ENCODE peak calls at places on chromosomes 5 and 9, in nine cellular contexts. One of them, this sample, is unnamed.

GRCh38 chr5:143355710-143356109 is 47.8 kb downstream of the NR3C1 start:
- DNase-seq in dermis blood vessel endothelial cell: peak; percentile 97
- DNase-seq in activated gamma-delta T cell treated with Interleukin-2 at 50 U/mL for 16 hours: peak; percentile 65
- DNase-seq in fibroblast of lung: peak; percentile 93
- DNase-seq in HS-5: peak; percentile 85
- DNase-seq in ovary: peak; percentile 33
- DNase-seq in stimulated activated CD8-positive, alpha-beta memory T cell treated with anti-CD3 and anti-CD28 coated beads, Interleukin-4, amount 100 ng/mL, for 24 hours: peak; percentile 14
- DNase-seq in prostate gland: peak; percentile 13
- DNase-seq in activated T-helper 1 cell treated with anti-CD3 and anti-CD28 coated beads, Interleukin-2, amount 50 U/mL, for 16 hours: peak; percentile 26
- DNase-seq in this sample: peak; percentile 69

GRCh38 chr9:35903049-35903448 is 3.0 kb upstream of the HRCT1 start:
- DNase-seq in dermis blood vessel endothelial cell: peak; percentile 84
- DNase-seq in activated gamma-delta T cell treated with Interleukin-2 at 50 U/mL for 16 hours: peak; percentile 23
- DNase-seq in fibroblast of lung: peak; percentile 54
- DNase-seq in HS-5: no peak
- DNase-seq in ovary: no peak
- DNase-seq in stimulated activated CD8-positive, alpha-beta memory T cell treated with anti-CD3 and anti-CD28 coated beads, Interleukin-4, amount 100 ng/mL, for 24 hours: no peak
- DNase-seq in prostate gland: peak; percentile 59
- DNase-seq in activated T-helper 1 cell treated with anti-CD3 and anti-CD28 coated beads, Interleukin-2, amount 50 U/mL, for 16 hours: no peak
- DNase-seq in this sample: no peak

GRCh38 chr5:78320461-78320860 is 26.0 kb upstream of the AP3B1 start:
- DNase-seq in dermis blood vessel endothelial cell: peak; percentile 64
- DNase-seq in activated gamma-delta T cell treated with Interleukin-2 at 50 U/mL for 16 hours: no peak
- DNase-seq in fibroblast of lung: peak; percentile 42
- DNase-seq in HS-5: peak; percentile 13
- DNase-seq in ovary: no peak
- DNase-seq in stimulated activated CD8-positive, alpha-beta memory T cell treated with anti-CD3 and anti-CD28 coated beads, Interleukin-4, amount 100 ng/mL, for 24 hours: no peak
- DNase-seq in prostate gland: no peak
- DNase-seq in activated T-helper 1 cell treated with anti-CD3 and anti-CD28 coated beads, Interleukin-2, amount 50 U/mL, for 16 hours: no peak
- DNase-seq in this sample: peak; percentile 13

GRCh38 chr5:55600536-55601208 is 65.9 kb upstream of the PLPP1 start:
- DNase-seq in dermis blood vessel endothelial cell: peak; percentile 67
- DNase-seq in activated gamma-delta T cell treated with Interleukin-2 at 50 U/mL for 16 hours: no peak
- DNase-seq in fibroblast of lung: peak; percentile 92
- DNase-seq in HS-5: no peak
- DNase-seq in ovary: no peak
- DNase-seq in stimulated activated CD8-positive, alpha-beta memory T cell treated with anti-CD3 and anti-CD28 coated beads, Interleukin-4, amount 100 ng/mL, for 24 hours: no peak
- DNase-seq in prostate gland: peak; percentile 59
- DNase-seq in activated T-helper 1 cell treated with anti-CD3 and anti-CD28 coated beads, Interleukin-2, amount 50 U/mL, for 16 hours: no peak
- DNase-seq in this sample: no peak

GRCh38 chr5:177494356-177495195 is 2.8 kb downstream of the PDLIM7 start:
- DNase-seq in dermis blood vessel endothelial cell: peak; percentile 91
- DNase-seq in activated gamma-delta T cell treated with Interleukin-2 at 50 U/mL for 16 hours: no peak
- DNase-seq in fibroblast of lung: peak; percentile 94
- DNase-seq in HS-5: peak; percentile 82
- DNase-seq in ovary: peak; percentile 81
- DNase-seq in stimulated activated CD8-positive, alpha-beta memory T cell treated with anti-CD3 and anti-CD28 coated beads, Interleukin-4, amount 100 ng/mL, for 24 hours: no peak
- DNase-seq in prostate gland: no peak
- DNase-seq in activated T-helper 1 cell treated with anti-CD3 and anti-CD28 coated beads, Interleukin-2, amount 50 U/mL, for 16 hours: no peak
- DNase-seq in this sample: no peak

GRCh38 chr5:111914957-111915356 is 158.0 kb upstream of the NREP start:
- DNase-seq in dermis blood vessel endothelial cell: no peak
- DNase-seq in activated gamma-delta T cell treated with Interleukin-2 at 50 U/mL for 16 hours: no peak
- DNase-seq in fibroblast of lung: no peak
- DNase-seq in HS-5: no peak
- DNase-seq in ovary: no peak
- DNase-seq in stimulated activated CD8-positive, alpha-beta memory T cell treated with anti-CD3 and anti-CD28 coated beads, Interleukin-4, amount 100 ng/mL, for 24 hours: no peak
- DNase-seq in prostate gland: no peak
- DNase-seq in activated T-helper 1 cell treated with anti-CD3 and anti-CD28 coated beads, Interleukin-2, amount 50 U/mL, for 16 hours: no peak
- DNase-seq in this sample: no peak

GRCh38 chr9:129834489-129835127 is 467 bp downstream of the C9orf78 start:
- DNase-seq in dermis blood vessel endothelial cell: peak; percentile 8
- DNase-seq in activated gamma-delta T cell treated with Interleukin-2 at 50 U/mL for 16 hours: peak; percentile 41
- DNase-seq in fibroblast of lung: no peak
- DNase-seq in HS-5: no peak
- DNase-seq in ovary: no peak
- DNase-seq in stimulated activated CD8-positive, alpha-beta memory T cell treated with anti-CD3 and anti-CD28 coated beads, Interleukin-4, amount 100 ng/mL, for 24 hours: no peak
- DNase-seq in prostate gland: no peak
- DNase-seq in activated T-helper 1 cell treated with anti-CD3 and anti-CD28 coated beads, Interleukin-2, amount 50 U/mL, for 16 hours: no peak
- DNase-seq in this sample: no peak

GRCh38 chr5:142459209-142459608 is 134.4 kb upstream of the SPRY4 start:
- DNase-seq in dermis blood vessel endothelial cell: no peak
- DNase-seq in activated gamma-delta T cell treated with Interleukin-2 at 50 U/mL for 16 hours: no peak
- DNase-seq in fibroblast of lung: no peak
- DNase-seq in HS-5: no peak
- DNase-seq in ovary: no peak
- DNase-seq in stimulated activated CD8-positive, alpha-beta memory T cell treated with anti-CD3 and anti-CD28 coated beads, Interleukin-4, amount 100 ng/mL, for 24 hours: no peak
- DNase-seq in prostate gland: no peak
- DNase-seq in activated T-helper 1 cell treated with anti-CD3 and anti-CD28 coated beads, Interleukin-2, amount 50 U/mL, for 16 hours: no peak
- DNase-seq in this sample: no peak

GRCh38 chr5:150085950-150086715 is at the start of gene CSF1R:
- DNase-seq in dermis blood vessel endothelial cell: no peak
- DNase-seq in activated gamma-delta T cell treated with Interleukin-2 at 50 U/mL for 16 hours: no peak
- DNase-seq in fibroblast of lung: no peak
- DNase-seq in HS-5: no peak
- DNase-seq in ovary: no peak
- DNase-seq in stimulated activated CD8-positive, alpha-beta memory T cell treated with anti-CD3 and anti-CD28 coated beads, Interleukin-4, amount 100 ng/mL, for 24 hours: no peak
- DNase-seq in prostate gland: no peak
- DNase-seq in activated T-helper 1 cell treated with anti-CD3 and anti-CD28 coated beads, Interleukin-2, amount 50 U/mL, for 16 hours: no peak
- DNase-seq in this sample: no peak

GRCh38 chr9:113603773-113604172 is 140.2 kb downstream of the RGS3 start:
- DNase-seq in dermis blood vessel endothelial cell: no peak
- DNase-seq in activated gamma-delta T cell treated with Interleukin-2 at 50 U/mL for 16 hours: no peak
- DNase-seq in fibroblast of lung: no peak
- DNase-seq in HS-5: no peak
- DNase-seq in ovary: no peak
- DNase-seq in stimulated activated CD8-positive, alpha-beta memory T cell treated with anti-CD3 and anti-CD28 coated beads, Interleukin-4, amount 100 ng/mL, for 24 hours: no peak
- DNase-seq in prostate gland: no peak
- DNase-seq in activated T-helper 1 cell treated with anti-CD3 and anti-CD28 coated beads, Interleukin-2, amount 50 U/mL, for 16 hours: no peak
- DNase-seq in this sample: no peak

GRCh38 chr5:151597749-151598148 is 6.6 kb upstream of the FAT2 start:
- DNase-seq in dermis blood vessel endothelial cell: no peak
- DNase-seq in activated gamma-delta T cell treated with Interleukin-2 at 50 U/mL for 16 hours: no peak
- DNase-seq in fibroblast of lung: no peak
- DNase-seq in HS-5: no peak
- DNase-seq in ovary: no peak
- DNase-seq in stimulated activated CD8-positive, alpha-beta memory T cell treated with anti-CD3 and anti-CD28 coated beads, Interleukin-4, amount 100 ng/mL, for 24 hours: no peak
- DNase-seq in prostate gland: no peak
- DNase-seq in activated T-helper 1 cell treated with anti-CD3 and anti-CD28 coated beads, Interleukin-2, amount 50 U/mL, for 16 hours: no peak
- DNase-seq in this sample: no peak

GRCh38 chr5:179484761-179485160 is 65.6 kb upstream of the RUFY1 start:
- DNase-seq in dermis blood vessel endothelial cell: no peak
- DNase-seq in activated gamma-delta T cell treated with Interleukin-2 at 50 U/mL for 16 hours: no peak
- DNase-seq in fibroblast of lung: no peak
- DNase-seq in HS-5: no peak
- DNase-seq in ovary: no peak
- DNase-seq in stimulated activated CD8-positive, alpha-beta memory T cell treated with anti-CD3 and anti-CD28 coated beads, Interleukin-4, amount 100 ng/mL, for 24 hours: no peak
- DNase-seq in prostate gland: no peak
- DNase-seq in activated T-helper 1 cell treated with anti-CD3 and anti-CD28 coated beads, Interleukin-2, amount 50 U/mL, for 16 hours: no peak
- DNase-seq in this sample: no peak

GRCh38 chr5:142977363-142978051 is 207.3 kb downstream of the ARHGAP26 start:
- DNase-seq in dermis blood vessel endothelial cell: peak; percentile 68
- DNase-seq in activated gamma-delta T cell treated with Interleukin-2 at 50 U/mL for 16 hours: peak; percentile 67
- DNase-seq in fibroblast of lung: peak; percentile 97
- DNase-seq in HS-5: peak; percentile 58
- DNase-seq in ovary: no peak
- DNase-seq in stimulated activated CD8-positive, alpha-beta memory T cell treated with anti-CD3 and anti-CD28 coated beads, Interleukin-4, amount 100 ng/mL, for 24 hours: peak; percentile 20
- DNase-seq in prostate gland: no peak
- DNase-seq in activated T-helper 1 cell treated with anti-CD3 and anti-CD28 coated beads, Interleukin-2, amount 50 U/mL, for 16 hours: no peak
- DNase-seq in this sample: no peak

GRCh38 chr5:170631471-170632195 is 127.8 kb downstream of the KCNIP1 start:
- DNase-seq in dermis blood vessel endothelial cell: peak; percentile 57
- DNase-seq in activated gamma-delta T cell treated with Interleukin-2 at 50 U/mL for 16 hours: no peak
- DNase-seq in fibroblast of lung: peak; percentile 35
- DNase-seq in HS-5: no peak
- DNase-seq in ovary: peak; percentile 25
- DNase-seq in stimulated activated CD8-positive, alpha-beta memory T cell treated with anti-CD3 and anti-CD28 coated beads, Interleukin-4, amount 100 ng/mL, for 24 hours: no peak
- DNase-seq in prostate gland: no peak
- DNase-seq in activated T-helper 1 cell treated with anti-CD3 and anti-CD28 coated beads, Interleukin-2, amount 50 U/mL, for 16 hours: no peak
- DNase-seq in this sample: peak; percentile 20

This sample was measured in putamen.